ENCODE peak calls at places on chromosomes 7 and 10, in five cellular contexts. P is IMR-90, J is gastrocnemius medialis, E is A549, K is suprapubic skin. Y is an unnamed sample.
A peak's percentile ranks its signal among the peaks of the same experiment; 100 is the strongest.

GRCh38 chr10:79254333-79255006 is 92.8 kb upstream of the PPIF start:
- DNase-seq in P (no peak), J (no peak), E (no peak), K (no peak), Y (no peak)

GRCh38 chr7:51376420-51377092 is 59.9 kb upstream of the COBL start:
- DNase-seq in P (no peak), J (no peak), E (peak; percentile 89), K (no peak), Y (no peak)

GRCh38 chr7:105000190-105000589 is 13.8 kb upstream of the KMT2E start:
- DNase-seq in P (no peak), J (no peak), E (no peak), K (no peak), Y (no peak)

GRCh38 chr10:118035358-118036031 is 11.2 kb downstream of the RAB11FIP2 start:
- DNase-seq in P (no peak), J (no peak), E (no peak), K (no peak), Y (no peak)

GRCh38 chr7:81704595-81704994 is 65.3 kb downstream of the HGF start:
- DNase-seq in P (no peak), J (no peak), E (no peak), K (no peak), Y (no peak)

GRCh38 chr10:114911052-114911697 is 26.8 kb upstream of the TRUB1 start:
- DNase-seq in P (no peak), J (no peak), E (no peak), K (no peak), Y (no peak)

GRCh38 chr7:1694551-1694950 is 24.5 kb downstream of the ELFN1 start:
- DNase-seq in P (no peak), J (no peak), E (no peak), K (no peak), Y (no peak)

GRCh38 chr7:64890761-64891666 is 12.1 kb upstream of the ZNF273 start:
- DNase-seq in P (no peak), J (peak; percentile 26), E (no peak), K (peak; percentile 45), Y (peak; percentile 64)

GRCh38 chr7:67841896-67842295 is 845.3 kb downstream of the TYW1 start:
- DNase-seq in P (no peak), J (no peak), E (no peak), K (no peak), Y (no peak)

GRCh38 chr7:139249179-139249822 is 18.3 kb downstream of the UBN2 start:
- DNase-seq in P (no peak), J (no peak), E (no peak), K (no peak), Y (no peak)

DNA sequence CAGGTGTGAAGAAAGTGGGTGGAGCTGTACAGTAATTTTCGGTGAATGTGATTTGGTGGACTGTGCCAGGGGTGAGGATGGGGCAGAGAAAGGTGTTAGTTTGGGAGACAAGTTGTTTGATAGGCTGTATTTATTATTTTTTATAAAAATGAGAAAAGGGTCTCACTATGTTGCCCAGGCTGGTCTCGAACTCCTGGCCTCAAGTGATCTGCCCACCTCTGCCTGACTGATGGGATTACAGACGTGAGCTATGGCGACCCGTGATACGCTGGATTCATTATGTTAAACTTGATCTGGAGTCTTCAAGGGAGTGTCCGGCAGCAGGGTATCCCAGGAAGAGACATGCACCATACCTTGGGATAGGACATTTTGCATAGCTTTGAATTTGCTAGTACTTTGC is 1.3 kb downstream of the KAT6B start:
- DNase-seq in P (no peak), J (no peak), E (no peak), K (no peak), Y (no peak)
- H3K4me3 ChIP-seq in P (peak overlapping the region; percentile 69), J (peak overlapping the region; percentile 65), E (peak overlapping the region; percentile 55), K (peak overlapping the region; percentile 70), Y (no peak overlapping the region)

DNA sequence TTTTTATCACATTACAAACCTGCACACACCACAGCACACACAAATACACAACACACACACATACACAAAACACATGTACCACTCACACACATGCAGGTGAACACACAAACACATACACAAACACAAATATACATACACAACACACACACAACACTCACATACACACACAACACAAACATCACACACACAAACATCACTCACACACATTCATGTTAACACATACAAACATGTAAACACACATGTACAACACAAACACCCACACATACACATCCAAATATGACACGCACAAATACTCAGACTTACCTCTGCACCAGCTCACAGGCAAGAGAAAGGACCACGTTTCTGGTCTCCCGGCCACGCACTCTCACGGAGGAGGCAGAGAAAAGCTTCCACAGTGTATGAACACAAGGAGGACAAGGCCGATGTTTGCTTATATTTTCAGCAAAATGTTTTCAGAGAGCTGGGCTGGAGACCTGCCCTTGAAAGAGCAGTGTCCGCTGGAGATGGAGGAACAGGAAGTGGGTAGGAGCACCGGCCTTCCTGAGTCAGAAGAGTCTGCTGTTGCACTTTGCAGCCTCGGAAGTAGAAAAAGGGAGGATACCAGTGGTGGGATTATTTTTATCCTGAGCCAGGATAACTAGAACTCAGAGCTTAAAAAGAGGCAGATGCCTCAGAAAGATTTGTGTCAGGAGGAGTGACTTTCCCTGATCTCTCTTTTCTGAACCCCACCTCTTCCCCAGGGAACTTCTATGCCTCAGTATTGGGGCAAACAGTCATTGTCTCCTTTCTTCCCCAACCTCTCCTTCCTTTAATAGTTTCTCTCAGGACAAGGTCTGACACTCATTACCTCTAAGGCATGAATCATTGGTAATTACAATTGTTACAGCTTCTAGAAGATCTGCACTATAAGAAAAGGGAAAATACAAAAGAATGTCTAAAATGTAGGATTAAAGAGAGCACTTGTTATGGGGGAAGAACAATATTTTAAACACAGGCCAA is at the start of gene GIMAP6:
- DNase-seq in P (no peak), J (no peak), E (no peak), K (no peak), Y (no peak)
- TF ChIP-seq POLR2A in P (no peak), J (no peak), E (no peak), K (no peak), Y (no peak)

GRCh38 chr10:77636286-77636966 is 1.2 kb downstream of the KCNMA1 start:
- DNase-seq in P (no peak), J (no peak), E (no peak), K (no peak), Y (no peak)
- TF ChIP-seq CTCF in P (no peak), J (peak; percentile 24), E (no peak), K (no peak), Y (no peak)

DNA sequence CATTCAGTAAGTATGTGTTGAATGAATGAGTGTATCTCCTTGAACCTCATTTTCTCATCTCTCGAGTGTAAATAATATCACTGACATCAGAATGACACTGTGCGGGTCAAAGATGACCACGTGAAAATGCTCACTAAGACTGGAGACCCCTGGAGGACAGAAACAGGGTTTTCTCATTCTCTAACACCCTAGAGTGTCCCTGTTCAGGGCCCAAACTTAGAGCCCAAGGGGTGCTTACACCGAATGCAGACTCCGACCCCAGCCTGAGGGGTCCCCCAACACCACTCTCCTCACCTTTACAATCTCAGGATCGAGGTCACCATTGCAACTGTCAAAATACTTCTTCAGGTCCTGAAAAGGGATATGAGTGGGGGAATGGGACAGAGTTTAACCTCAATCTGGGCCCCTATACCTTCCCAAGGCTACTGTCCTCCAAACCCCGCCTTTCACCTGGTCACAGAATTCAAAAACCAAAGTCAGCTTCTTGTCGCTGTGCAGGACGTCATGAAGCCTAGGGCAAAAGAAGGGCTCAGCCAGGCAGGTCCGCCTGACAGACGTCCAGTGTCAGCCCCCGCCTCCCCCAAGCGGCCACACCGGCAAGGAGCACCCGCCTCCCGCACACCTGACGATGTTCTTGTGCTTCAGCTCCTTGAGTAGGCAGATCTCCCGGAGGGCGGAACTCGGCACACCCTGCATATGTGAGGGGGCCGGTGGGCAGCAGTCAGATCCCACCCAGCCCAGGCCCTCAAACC is 1.2 kb downstream of the CDK5 start:
- DNase-seq in P (no peak), J (no peak), E (no peak), K (no peak), Y (peak; percentile 35)
- H3K4me3 ChIP-seq in P (no peak overlapping the region), J (peak overlapping the region; percentile 73), E (peak overlapping the region; percentile 61), K (peak overlapping the region; percentile 76), Y (no peak overlapping the region)

DNA sequence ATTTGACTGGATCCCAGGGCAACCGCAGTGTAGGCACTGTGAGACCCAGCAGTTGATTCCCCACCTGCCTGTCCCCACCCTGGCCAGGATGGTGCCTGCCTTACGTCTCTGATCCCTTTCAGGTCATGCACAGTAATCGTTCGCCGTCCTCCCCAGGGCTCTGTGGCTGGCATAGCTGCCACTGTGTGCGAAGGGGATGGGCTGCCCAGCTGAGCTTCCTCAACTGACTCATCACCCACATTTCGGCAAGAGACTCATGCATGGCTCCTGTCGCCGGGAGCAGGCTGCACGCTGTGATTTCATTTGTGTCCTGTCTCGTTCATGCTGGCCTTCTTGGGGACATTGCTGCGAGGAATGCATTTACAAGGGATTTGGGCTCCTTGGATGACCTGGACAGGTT is 252.4 kb downstream of the KLF6 start:
- DNase-seq in P (no peak), J (no peak), E (peak; percentile 25), K (no peak), Y (no peak)
- TF ChIP-seq POLR2A in P (no peak), J (no peak), E (no peak), K (no peak), Y (no peak)

DNA sequence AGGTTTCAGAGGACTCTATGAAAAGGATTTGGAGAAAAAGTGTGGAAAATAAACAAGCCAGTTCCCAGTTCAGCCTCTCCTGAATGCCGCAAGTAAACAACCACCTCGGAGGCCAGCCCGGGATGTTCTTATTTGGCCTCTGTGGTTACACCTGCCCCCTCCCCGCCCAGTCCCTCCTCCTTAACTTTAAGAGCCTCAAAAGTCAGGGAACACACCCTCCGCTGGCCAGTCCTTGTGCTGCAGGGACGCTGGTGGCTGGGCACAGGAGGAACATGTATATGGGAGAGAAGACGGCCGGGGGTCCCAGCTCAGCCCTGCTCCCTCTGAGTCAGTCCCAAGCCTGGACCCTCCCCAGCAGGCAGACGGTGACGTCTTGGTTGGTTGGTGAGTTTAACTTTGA is 6.1 kb downstream of the CHST3 start:
- DNase-seq in P (no peak), J (peak; percentile 75), E (peak; percentile 79), K (no peak), Y (no peak)
- TF ChIP-seq CTCF in P (peak; percentile 27), J (peak; percentile 41), E (peak; percentile 19), K (peak; percentile 21), Y (no peak)

GRCh38 chr7:128915271-128915819 is 4.8 kb upstream of the KCP start:
- DNase-seq in P (no peak), J (no peak), E (no peak), K (peak; percentile 49), Y (no peak)
- H3K4me3 ChIP-seq in P (peak overlapping the region; percentile 7), J (peak overlapping the region; percentile 41), E (no peak overlapping the region), K (peak overlapping the region; percentile 36), Y (no peak overlapping the region)

Y was measured in lower leg skin.